ENCODE peak calls at places on chromosome 4, in five cellular contexts. V is trophoblast cell, A is H9, W is mesenchymal stem cell, Q is neuronal stem cell. T is an unnamed sample.

GRCh38 chr4:136650541-136651277 is 881.6 kb downstream of the PCDH18 start:
- DNase-seq in V (no peak), A (no peak), W (peak), Q (no peak), T (peak)

GRCh38 chr4:158588285-158588684 is 66.6 kb downstream of the RXFP1 start:
- DNase-seq in V (no peak), A (no peak), W (no peak), Q (no peak), T (no peak)

GRCh38 chr4:77021614-77022089 is 54.1 kb downstream of the CCNI start:
- DNase-seq in V (peak), A (no peak), W (peak), Q (no peak), T (peak)

GRCh38 chr4:147362868-147363440 is 117.9 kb upstream of the EDNRA start:
- DNase-seq in V (no peak), A (no peak), W (peak), Q (no peak), T (peak)

GRCh38 chr4:114807759-114808404 is 209.3 kb downstream of the UGT8 start:
- DNase-seq in V (peak), A (peak), W (peak), Q (peak), T (peak)

GRCh38 chr4:121923306-121923705 is 28.6 kb downstream of the TRPC3 start:
- DNase-seq in V (no peak), A (no peak), W (no peak), Q (no peak), T (no peak)

GRCh38 chr4:128572778-128573241 is 236.7 kb upstream of the JADE1 start:
- DNase-seq in V (peak), A (no peak), W (no peak), Q (no peak), T (no peak)

GRCh38 chr4:142463195-142463594 is 382.9 kb downstream of the INPP4B start:
- DNase-seq in V (no peak), A (no peak), W (no peak), Q (no peak), T (no peak)

GRCh38 chr4:8504279-8505007 is 63.9 kb downstream of the TRMT44 start:
- DNase-seq in V (no peak), A (no peak), W (no peak), Q (no peak), T (no peak)

GRCh38 chr4:125762537-125762936 is 447.8 kb downstream of the FAT4 start:
- DNase-seq in V (no peak), A (no peak), W (no peak), Q (no peak), T (no peak)

GRCh38 chr4:121219222-121219621 is 55.1 kb upstream of the TNIP3 start:
- DNase-seq in V (no peak), A (no peak), W (peak), Q (no peak), T (peak)

GRCh38 chr4:138898282-138898681 is 117.3 kb upstream of the NOCT start:
- DNase-seq in V (peak), A (no peak), W (peak), Q (no peak), T (peak)

GRCh38 chr4:53637348-53637747 is 46.1 kb upstream of the LNX1 start:
- DNase-seq in V (no peak), A (no peak), W (no peak), Q (no peak), T (no peak)

DNA sequence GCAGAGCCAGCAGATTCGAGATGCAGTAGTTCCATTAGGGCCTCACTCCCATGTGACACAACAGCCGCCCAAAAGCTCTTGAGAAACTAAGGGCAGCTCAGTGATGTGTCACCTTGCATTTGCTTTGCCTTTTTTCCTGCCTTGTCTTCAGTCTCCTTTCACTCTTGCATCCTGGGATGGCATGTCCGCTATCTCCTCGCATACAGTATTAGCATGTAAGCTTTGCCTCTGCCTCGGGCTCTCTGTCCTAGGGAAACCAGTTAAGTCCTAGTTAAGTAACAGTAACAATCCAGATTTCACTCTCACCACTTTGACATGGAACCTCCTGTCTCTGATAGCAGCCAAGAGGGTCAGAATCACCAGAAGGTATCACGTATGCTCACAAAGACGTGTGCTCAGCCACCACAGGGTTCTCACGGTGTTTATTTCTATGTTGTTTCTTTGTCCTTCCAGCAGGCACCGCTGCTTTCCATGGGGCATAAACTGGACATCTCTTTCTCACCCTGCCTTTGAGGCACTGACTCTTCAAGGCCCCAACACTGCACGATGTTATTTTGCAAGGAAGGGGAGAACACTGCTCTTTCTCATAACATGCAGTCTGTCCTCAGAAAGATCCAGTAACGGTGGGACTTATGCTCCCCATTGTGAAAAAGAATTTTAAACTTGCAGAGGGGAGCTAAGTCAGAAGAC is 26.7 kb upstream of the SORBS2 start:
- DNase-seq in V (peak), A (no peak), W (no peak), Q (no peak), T (peak)
- H4K91ac ChIP-seq in V (peak), A (peak), W (peak), Q (peak), T (peak)

GRCh38 chr4:867526-868250 is 41.8 kb upstream of the CPLX1 start:
- DNase-seq in V (no peak), A (no peak), W (no peak), Q (no peak), T (no peak)
- H4K91ac ChIP-seq in V (no peak), A (no peak), W (no peak), Q (no peak), T (no peak)

DNA sequence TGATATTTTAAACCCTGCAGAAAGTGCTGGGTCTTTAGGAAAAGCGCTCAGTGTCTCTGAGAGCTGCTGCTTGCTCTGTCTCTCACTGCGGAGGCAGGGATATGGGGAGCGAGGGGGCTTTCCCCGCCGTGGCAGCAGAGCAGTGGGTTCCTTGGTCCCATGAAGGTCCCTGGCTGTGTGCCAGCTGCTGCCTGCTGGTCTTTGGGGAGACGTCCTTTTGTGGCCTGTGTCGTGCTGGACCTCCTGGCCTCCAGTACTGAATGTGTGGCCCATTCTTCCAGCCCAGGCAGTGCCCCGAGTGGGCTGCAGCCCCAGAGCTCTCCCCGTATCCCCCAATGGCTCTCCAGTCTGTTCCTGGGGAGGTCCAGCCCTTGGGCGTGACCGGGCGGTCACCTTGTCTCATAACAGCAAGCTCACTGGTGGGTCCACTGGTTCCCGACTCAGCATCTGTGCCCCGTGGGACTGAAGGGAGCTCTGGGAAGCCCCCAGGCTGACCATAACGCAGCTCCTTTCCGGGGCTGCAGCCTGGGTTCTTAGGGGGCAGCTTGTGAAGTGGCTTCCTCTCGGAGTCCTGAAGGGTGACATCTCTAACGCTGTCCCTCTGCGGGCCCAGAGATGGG is 115.6 kb downstream of the SMIM20 start:
- DNase-seq in V (no peak), A (peak), W (no peak), Q (no peak), T (no peak)
- H4K91ac ChIP-seq in V (no peak), A (peak), W (peak), Q (no peak), T (no peak)

GRCh38 chr4:88284378-88285234 is at the start of gene PPM1K:
- DNase-seq in V (peak), A (peak), W (peak), Q (peak), T (peak)
- H4K91ac ChIP-seq in V (peak), A (no peak), W (peak), Q (no peak), T (peak)

DNA sequence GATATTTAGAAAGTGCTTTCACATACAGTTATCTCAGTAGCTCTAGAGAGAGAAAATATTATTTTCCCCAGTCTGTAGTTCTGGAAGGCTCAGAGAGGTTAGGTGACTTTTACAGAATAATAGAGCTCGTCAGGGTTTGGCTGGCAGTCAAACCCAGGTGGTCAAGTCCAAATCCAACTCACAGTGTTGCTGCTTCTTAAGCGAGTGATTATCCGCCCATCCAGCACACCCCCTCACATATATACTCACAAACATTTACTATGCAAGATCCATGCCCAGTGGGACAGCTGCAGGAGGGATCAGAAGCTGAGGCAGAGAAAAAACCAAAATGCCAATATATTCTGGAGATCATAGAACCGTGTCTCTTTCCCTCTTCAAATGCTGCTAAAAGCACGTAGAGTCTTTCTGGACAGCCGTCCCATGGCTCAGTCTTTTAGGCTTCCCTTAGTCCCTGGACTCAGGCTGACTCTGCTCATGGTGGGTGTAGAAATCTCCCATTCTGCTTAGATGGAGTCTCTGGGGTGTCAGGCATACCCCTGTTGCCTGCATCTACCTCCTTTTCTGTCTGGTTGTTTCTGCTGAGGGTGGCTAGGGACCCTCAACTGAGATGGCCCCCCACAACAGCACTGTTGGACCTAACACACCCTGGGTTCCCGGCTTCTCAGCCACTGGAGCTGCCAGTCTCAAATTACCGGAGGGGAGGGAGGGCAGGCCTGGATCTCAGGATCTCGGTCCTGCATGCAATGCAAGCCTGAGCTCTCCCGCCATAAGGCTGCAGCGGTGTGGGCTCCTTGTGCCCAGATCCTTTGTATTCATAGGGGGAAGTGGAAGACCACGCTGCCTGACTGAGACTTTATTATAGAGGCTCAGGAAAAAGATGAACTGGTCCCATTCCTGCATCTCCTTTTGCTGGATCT is at the start of gene CHRNA9:
- DNase-seq in V (no peak), A (peak), W (no peak), Q (peak), T (no peak)
- H4K91ac ChIP-seq in V (no peak), A (no peak), W (peak), Q (no peak), T (peak)

DNA sequence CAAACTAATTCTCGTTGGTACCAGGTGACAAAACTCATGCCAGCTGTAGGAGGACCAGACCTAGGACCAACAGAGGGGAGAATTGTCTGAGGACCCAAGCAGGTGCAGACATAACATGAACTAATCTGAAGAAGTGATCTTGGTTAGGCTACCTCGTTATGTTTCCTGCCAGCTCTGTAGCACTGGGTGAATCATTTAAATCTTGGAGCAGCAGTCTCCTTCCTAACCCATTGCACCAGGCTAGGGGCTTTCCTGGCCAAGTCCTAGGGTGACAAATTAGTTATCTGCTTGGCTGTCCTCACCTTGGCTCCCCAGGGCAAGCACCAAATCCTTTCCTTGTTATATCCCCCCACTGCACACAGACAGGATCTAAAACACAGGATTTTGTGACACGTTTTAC is 87.7 kb downstream of the WWC2 start:
- DNase-seq in V (no peak), A (no peak), W (no peak), Q (no peak), T (no peak)
- H4K91ac ChIP-seq in V (no peak), A (no peak), W (no peak), Q (no peak), T (no peak)

DNA sequence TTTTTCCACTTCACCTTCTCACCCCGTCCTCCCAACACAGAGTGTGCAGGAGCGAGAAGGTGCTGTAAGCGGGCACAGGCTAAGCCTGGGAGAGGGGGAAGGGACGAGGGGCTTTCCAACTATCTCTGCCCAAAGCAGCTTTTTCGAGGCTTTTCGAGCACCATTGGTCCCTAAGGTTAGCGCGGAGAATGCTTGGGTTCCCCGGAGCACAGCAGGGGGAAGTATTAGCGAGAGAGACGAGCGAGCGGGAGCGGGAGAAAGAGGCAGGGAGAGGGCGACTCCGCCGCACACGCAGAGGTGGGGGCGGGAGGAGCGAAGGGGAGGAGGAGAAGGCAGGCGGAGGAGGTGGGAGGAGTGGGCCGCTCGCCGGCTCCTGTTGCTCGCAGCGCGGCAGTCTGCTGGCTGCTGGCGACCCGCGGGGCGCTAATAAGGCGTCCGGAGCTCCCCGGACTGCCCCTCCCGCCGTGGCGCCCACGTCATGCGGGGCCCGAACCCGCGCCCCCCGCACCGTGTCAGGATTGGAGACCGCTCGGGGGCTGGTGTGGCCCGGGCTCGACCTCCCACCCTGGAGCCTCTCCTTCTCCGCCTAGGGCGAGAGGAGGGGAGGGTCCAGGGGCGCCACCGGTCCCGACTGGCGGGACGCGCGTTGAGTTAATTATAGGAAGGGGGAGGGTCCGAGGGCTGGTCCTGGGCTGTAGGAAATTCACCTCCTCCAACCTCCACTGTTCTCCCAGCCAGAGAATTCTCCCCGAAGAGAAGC is at the start of gene ADAMTS3:
- DNase-seq in V (peak), A (peak), W (peak), Q (peak), T (peak)
- H4K91ac ChIP-seq in V (peak), A (no peak), W (no peak), Q (no peak), T (no peak)

T was measured in IMR-90.